ENCODE peak calls at places on chromosome 10, in ten cellular contexts. One of them, this sample, is unnamed.

GRCh38 chr10:31063839-31064238 is 32.2 kb upstream of the ZNF438 start:
- DNase-seq in ovary: no peak
- DNase-seq in IMR-90: no peak
- DNase-seq in body of pancreas: no peak
- DNase-seq in heart left ventricle: no peak
- DNase-seq in GM12878: no peak
- DNase-seq in prostate gland: no peak
- DNase-seq in transverse colon: no peak
- DNase-seq in upper lobe of left lung: no peak
- DNase-seq in vagina: no peak
- DNase-seq in this sample: no peak

GRCh38 chr10:24483701-24484100 is 240.0 kb downstream of the ARHGAP21 start:
- DNase-seq in body of pancreas: peak; percentile 83
- DNase-seq in heart left ventricle: peak; percentile 33
- DNase-seq in prostate gland: peak; percentile 88
- DNase-seq in GM12878: no peak
- DNase-seq in transverse colon: peak; percentile 81
- DNase-seq in vagina: no peak
- DNase-seq in IMR-90: peak; percentile 28
- DNase-seq in ovary: no peak
- DNase-seq in upper lobe of left lung: no peak
- DNase-seq in this sample: peak; percentile 89

GRCh38 chr10:104680467-104681401 is 39.6 kb downstream of the SORCS3 start:
- DNase-seq in heart left ventricle: no peak
- DNase-seq in vagina: no peak
- DNase-seq in IMR-90: no peak
- DNase-seq in transverse colon: no peak
- DNase-seq in prostate gland: no peak
- DNase-seq in body of pancreas: no peak
- DNase-seq in upper lobe of left lung: peak; percentile 36
- DNase-seq in GM12878: no peak
- DNase-seq in ovary: peak; percentile 31
- DNase-seq in this sample: no peak

GRCh38 chr10:58384536-58384998 is 643 bp upstream of the TFAM start:
- DNase-seq in GM12878: no peak
- DNase-seq in IMR-90: no peak
- DNase-seq in prostate gland: no peak
- DNase-seq in upper lobe of left lung: no peak
- DNase-seq in heart left ventricle: no peak
- DNase-seq in body of pancreas: no peak
- DNase-seq in vagina: no peak
- DNase-seq in ovary: no peak
- DNase-seq in transverse colon: no peak
- DNase-seq in this sample: no peak

GRCh38 chr10:96910488-96911395 is 78.6 kb downstream of the LCOR start:
- DNase-seq in vagina: no peak
- DNase-seq in transverse colon: no peak
- DNase-seq in upper lobe of left lung: no peak
- DNase-seq in GM12878: peak; percentile 28
- DNase-seq in prostate gland: no peak
- DNase-seq in IMR-90: peak; percentile 35
- DNase-seq in ovary: no peak
- DNase-seq in heart left ventricle: no peak
- DNase-seq in body of pancreas: no peak
- DNase-seq in this sample: no peak

GRCh38 chr10:131898061-131898460 is 2.7 kb upstream of the PPP2R2D start:
- DNase-seq in heart left ventricle: no peak
- DNase-seq in transverse colon: no peak
- DNase-seq in prostate gland: no peak
- DNase-seq in GM12878: no peak
- DNase-seq in body of pancreas: no peak
- DNase-seq in IMR-90: no peak
- DNase-seq in upper lobe of left lung: no peak
- DNase-seq in vagina: no peak
- DNase-seq in ovary: no peak
- DNase-seq in this sample: no peak

GRCh38 chr10:109996225-109996624 is 11.6 kb upstream of the ADD3 start:
- DNase-seq in ovary: no peak
- DNase-seq in GM12878: no peak
- DNase-seq in heart left ventricle: no peak
- DNase-seq in prostate gland: no peak
- DNase-seq in body of pancreas: no peak
- DNase-seq in transverse colon: no peak
- DNase-seq in vagina: no peak
- DNase-seq in upper lobe of left lung: no peak
- DNase-seq in IMR-90: no peak
- DNase-seq in this sample: no peak

GRCh38 chr10:84193327-84193726 is 1.0 kb upstream of the CDHR1 start:
- DNase-seq in heart left ventricle: no peak
- DNase-seq in body of pancreas: no peak
- DNase-seq in prostate gland: no peak
- DNase-seq in IMR-90: no peak
- DNase-seq in GM12878: no peak
- DNase-seq in transverse colon: no peak
- DNase-seq in ovary: no peak
- DNase-seq in vagina: no peak
- DNase-seq in upper lobe of left lung: no peak
- DNase-seq in this sample: no peak

GRCh38 chr10:8133146-8133545 is 78.7 kb downstream of the GATA3 start:
- DNase-seq in vagina: no peak
- DNase-seq in IMR-90: no peak
- DNase-seq in body of pancreas: no peak
- DNase-seq in ovary: no peak
- DNase-seq in heart left ventricle: no peak
- DNase-seq in GM12878: peak; percentile 80
- DNase-seq in prostate gland: no peak
- DNase-seq in transverse colon: no peak
- DNase-seq in upper lobe of left lung: no peak
- DNase-seq in this sample: no peak

GRCh38 chr10:24681476-24682088 is 42.1 kb downstream of the ARHGAP21 start:
- DNase-seq in heart left ventricle: no peak
- DNase-seq in vagina: no peak
- DNase-seq in ovary: no peak
- DNase-seq in IMR-90: no peak
- DNase-seq in transverse colon: no peak
- DNase-seq in body of pancreas: no peak
- DNase-seq in GM12878: no peak
- DNase-seq in prostate gland: peak; percentile 52
- DNase-seq in upper lobe of left lung: no peak
- DNase-seq in this sample: no peak

DNA sequence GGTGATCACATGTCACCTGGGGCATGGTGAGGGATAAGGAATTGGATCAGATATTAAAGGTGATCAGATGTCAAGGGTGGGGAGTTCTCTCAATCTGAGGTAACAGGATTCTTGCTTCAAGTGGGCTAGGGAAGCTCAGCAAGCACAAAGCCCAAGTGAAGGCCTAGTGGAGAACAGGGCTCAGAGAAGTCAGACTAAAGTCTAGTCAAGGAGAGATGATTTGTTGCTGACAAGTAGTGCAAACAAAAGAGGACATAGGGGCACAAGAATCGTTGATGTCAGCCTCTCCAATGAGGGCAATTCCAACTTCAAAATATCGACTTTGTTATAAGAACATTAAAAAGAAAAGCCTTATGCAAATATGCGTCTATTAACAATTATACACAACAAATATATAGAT is 852.8 kb upstream of the CELF2 start:
- DNase-seq in vagina: no peak
- DNase-seq in heart left ventricle: no peak
- DNase-seq in body of pancreas: no peak
- DNase-seq in ovary: no peak
- DNase-seq in transverse colon: no peak
- DNase-seq in IMR-90: no peak
- DNase-seq in prostate gland: no peak
- DNase-seq in upper lobe of left lung: no peak
- DNase-seq in GM12878: no peak
- DNase-seq in this sample: no peak
- H3K4me3 ChIP-seq in vagina: no peak overlapping the region
- H3K4me3 ChIP-seq in heart left ventricle: no peak overlapping the region
- H3K4me3 ChIP-seq in body of pancreas: no peak overlapping the region
- H3K4me3 ChIP-seq in ovary: no peak overlapping the region
- H3K4me3 ChIP-seq in transverse colon: no peak overlapping the region
- H3K4me3 ChIP-seq in IMR-90: no peak overlapping the region
- H3K4me3 ChIP-seq in prostate gland: no peak overlapping the region
- H3K4me3 ChIP-seq in upper lobe of left lung: no peak overlapping the region
- H3K4me3 ChIP-seq in GM12878: no peak overlapping the region
- H3K4me3 ChIP-seq in this sample: no peak overlapping the region

GRCh38 chr10:49164587-49165188 is 23.5 kb downstream of the TMEM273 start:
- DNase-seq in heart left ventricle: peak; percentile 49
- DNase-seq in ovary: peak; percentile 45
- DNase-seq in transverse colon: no peak
- DNase-seq in vagina: peak; percentile 95
- DNase-seq in prostate gland: no peak
- DNase-seq in GM12878: no peak
- DNase-seq in upper lobe of left lung: no peak
- DNase-seq in IMR-90: peak; percentile 35
- DNase-seq in body of pancreas: no peak
- DNase-seq in this sample: no peak
- TF ChIP-seq CTCF in heart left ventricle: peak; percentile 55
- TF ChIP-seq CTCF in ovary: no peak
- TF ChIP-seq CTCF in transverse colon: peak; percentile 48
- TF ChIP-seq CTCF in vagina: peak; percentile 60
- TF ChIP-seq CTCF in prostate gland: peak; percentile 52
- TF ChIP-seq CTCF in GM12878: peak; percentile 72
- TF ChIP-seq CTCF in upper lobe of left lung: peak; percentile 60
- TF ChIP-seq CTCF in IMR-90: peak; percentile 47
- TF ChIP-seq CTCF in body of pancreas: peak; percentile 57
- TF ChIP-seq CTCF in this sample: no peak

DNA sequence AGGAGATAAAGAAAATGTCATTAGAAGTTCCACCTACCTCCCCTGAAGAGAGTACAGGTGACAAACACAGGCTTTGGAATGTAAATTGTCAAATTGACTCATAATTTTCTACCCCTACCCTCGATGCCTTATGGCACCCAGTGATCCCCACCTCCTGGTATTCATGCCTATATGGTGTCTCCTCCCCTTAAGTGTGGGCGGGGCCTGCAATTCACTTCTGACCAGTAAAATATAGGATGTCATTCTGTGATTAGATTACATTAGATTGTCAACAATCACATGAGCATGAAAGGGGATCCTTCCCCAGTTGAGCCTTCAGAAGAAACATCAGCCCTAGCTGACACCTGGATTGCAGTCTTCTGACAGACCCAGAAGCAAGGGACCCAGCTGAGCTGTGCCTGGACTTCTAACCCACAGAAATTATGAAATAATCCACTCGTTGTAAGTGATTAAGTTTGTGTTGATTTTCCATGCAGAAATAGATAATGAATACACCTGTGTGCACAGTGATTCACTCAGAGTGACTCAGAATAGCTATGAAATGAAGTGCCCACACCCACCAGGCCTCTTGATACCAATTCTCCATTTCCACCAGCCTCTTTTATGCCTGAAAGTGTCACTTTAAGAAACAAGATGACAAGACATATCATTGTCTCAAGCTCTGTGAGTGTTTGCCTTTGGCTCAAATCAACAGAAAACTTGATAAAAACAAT is 8.5 kb upstream of the SLC39A12 start:
- DNase-seq in vagina: no peak
- DNase-seq in ovary: no peak
- DNase-seq in upper lobe of left lung: no peak
- DNase-seq in transverse colon: peak; percentile 8
- DNase-seq in prostate gland: no peak
- DNase-seq in body of pancreas: no peak
- DNase-seq in heart left ventricle: no peak
- DNase-seq in IMR-90: no peak
- DNase-seq in GM12878: no peak
- DNase-seq in this sample: no peak
- TF ChIP-seq POLR2A in vagina: no peak
- TF ChIP-seq POLR2A in ovary: no peak
- TF ChIP-seq POLR2A in upper lobe of left lung: no peak
- TF ChIP-seq POLR2A in transverse colon: no peak
- TF ChIP-seq POLR2A in prostate gland: no peak
- TF ChIP-seq POLR2A in body of pancreas: no peak
- TF ChIP-seq POLR2A in heart left ventricle: no peak
- TF ChIP-seq POLR2A in IMR-90: no peak
- TF ChIP-seq POLR2A in GM12878: no peak
- TF ChIP-seq POLR2A in this sample: no peak

GRCh38 chr10:98307916-98308315 is 39.9 kb upstream of the LOXL4 start:
- DNase-seq in ovary: no peak
- DNase-seq in vagina: no peak
- DNase-seq in prostate gland: no peak
- DNase-seq in upper lobe of left lung: no peak
- DNase-seq in body of pancreas: no peak
- DNase-seq in GM12878: no peak
- DNase-seq in IMR-90: no peak
- DNase-seq in heart left ventricle: no peak
- DNase-seq in transverse colon: no peak
- DNase-seq in this sample: no peak

GRCh38 chr10:98309366-98310355 is 41.7 kb upstream of the LOXL4 start:
- DNase-seq in upper lobe of left lung: peak; percentile 86
- DNase-seq in body of pancreas: peak; percentile 69
- DNase-seq in ovary: peak; percentile 83
- DNase-seq in GM12878: no peak
- DNase-seq in heart left ventricle: peak; percentile 69
- DNase-seq in prostate gland: peak; percentile 63
- DNase-seq in transverse colon: peak; percentile 66
- DNase-seq in vagina: no peak
- DNase-seq in IMR-90: peak; percentile 87
- DNase-seq in this sample: peak; percentile 66

GRCh38 chr10:98310721-98311120 is 42.7 kb upstream of the LOXL4 start:
- DNase-seq in GM12878: no peak
- DNase-seq in heart left ventricle: no peak
- DNase-seq in vagina: no peak
- DNase-seq in body of pancreas: no peak
- DNase-seq in prostate gland: no peak
- DNase-seq in ovary: no peak
- DNase-seq in IMR-90: no peak
- DNase-seq in upper lobe of left lung: no peak
- DNase-seq in transverse colon: no peak
- DNase-seq in this sample: no peak

GRCh38 chr10:98306501-98306900 is 38.5 kb upstream of the LOXL4 start:
- DNase-seq in heart left ventricle: no peak
- DNase-seq in vagina: no peak
- DNase-seq in prostate gland: no peak
- DNase-seq in body of pancreas: no peak
- DNase-seq in transverse colon: no peak
- DNase-seq in IMR-90: no peak
- DNase-seq in upper lobe of left lung: no peak
- DNase-seq in ovary: no peak
- DNase-seq in GM12878: no peak
- DNase-seq in this sample: no peak

DNA sequence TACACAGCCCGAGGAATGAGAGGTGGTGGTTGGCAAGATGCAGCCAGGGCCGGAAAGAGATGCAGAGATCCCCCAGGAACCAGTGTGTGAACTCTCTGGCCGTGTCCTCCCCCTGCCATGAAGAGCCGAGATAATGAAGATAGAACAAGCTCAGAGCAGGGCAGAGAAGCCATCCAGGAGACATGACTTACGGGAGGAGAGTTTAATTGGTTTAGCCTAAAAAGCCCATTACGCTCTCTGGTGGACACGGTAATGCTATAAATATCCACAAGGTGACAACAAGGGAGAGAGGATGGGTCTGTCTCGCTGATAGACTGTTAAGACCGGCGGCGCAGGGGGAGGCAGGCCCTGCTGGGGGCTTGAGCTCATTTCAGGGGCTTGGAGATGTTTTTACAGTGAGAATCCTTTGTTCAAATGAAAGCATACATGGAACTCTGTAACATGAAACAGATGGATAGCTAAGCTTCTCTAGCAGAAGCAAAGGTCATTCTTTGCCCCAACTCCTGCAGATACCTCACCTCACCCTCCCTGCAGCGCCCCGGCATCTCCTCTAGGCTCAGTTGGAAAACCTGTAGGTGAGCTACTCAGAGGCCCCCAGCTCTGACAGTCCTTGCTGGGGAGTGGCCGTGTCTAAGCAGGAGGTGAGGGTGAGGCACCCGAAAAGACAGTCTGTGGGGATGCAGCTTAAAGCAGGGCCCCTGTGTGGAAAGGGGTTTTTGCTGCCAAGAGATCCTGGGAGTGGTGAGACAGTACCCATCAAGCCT is 40.8 kb upstream of the LOXL4 start:
- DNase-seq in transverse colon: no peak
- DNase-seq in IMR-90: no peak
- DNase-seq in body of pancreas: no peak
- DNase-seq in upper lobe of left lung: no peak
- DNase-seq in prostate gland: no peak
- DNase-seq in vagina: no peak
- DNase-seq in heart left ventricle: no peak
- DNase-seq in GM12878: no peak
- DNase-seq in ovary: no peak
- DNase-seq in this sample: no peak
- H3K4me3 ChIP-seq in transverse colon: no peak overlapping the region
- H3K4me3 ChIP-seq in IMR-90: no peak overlapping the region
- H3K4me3 ChIP-seq in body of pancreas: no peak overlapping the region
- H3K4me3 ChIP-seq in upper lobe of left lung: no peak overlapping the region
- H3K4me3 ChIP-seq in prostate gland: no peak overlapping the region
- H3K4me3 ChIP-seq in vagina: peak overlapping the region; percentile 21
- H3K4me3 ChIP-seq in heart left ventricle: peak overlapping the region; percentile 25
- H3K4me3 ChIP-seq in GM12878: no peak overlapping the region
- H3K4me3 ChIP-seq in ovary: no peak overlapping the region
- H3K4me3 ChIP-seq in this sample: no peak overlapping the region

This sample was measured in lower leg skin.